ENCODE peak calls at places on chromosomes 11 and 22, in five cellular contexts. G is neural progenitor cell, I is hepatocyte, Y is tibial artery, L is NT2/D1. O is an unnamed sample. For H3K27me3, the result is how much of the 10 kb centered on the place peaks cover.

GRCh38 chr11:122139595-122139866 is 23.5 kb upstream of the BLID start:
- DNase-seq in G (no peak), I (no peak), Y (no peak), L (no peak), O (no peak)

GRCh38 chr11:96168623-96169022 is 174.4 kb downstream of the MAML2 start:
- DNase-seq in G (no peak), I (peak), Y (peak), L (no peak), O (no peak)

GRCh38 chr11:88831303-88831890 is 234.4 kb downstream of the GRM5 start:
- DNase-seq in G (no peak), I (no peak), Y (peak), L (no peak), O (peak)

GRCh38 chr11:122197055-122197987 is 81.3 kb upstream of the BLID start:
- DNase-seq in G (no peak), I (peak), Y (peak), L (no peak), O (no peak)

GRCh38 chr11:57157624-57158023 is 24.1 kb upstream of the LRRC55 start:
- DNase-seq in G (no peak), I (no peak), Y (no peak), L (no peak), O (no peak)

GRCh38 chr11:117618956-117619355 is 178.1 kb downstream of the DSCAML1 start:
- DNase-seq in G (peak), I (no peak), Y (peak), L (no peak), O (peak)

GRCh38 chr11:67572747-67573419 is 10.7 kb upstream of the GSTP1 start:
- DNase-seq in G (peak), I (peak), Y (no peak), L (peak), O (no peak)

GRCh38 chr11:85109141-85109540 is 518.0 kb downstream of the DLG2 start:
- DNase-seq in G (no peak), I (no peak), Y (no peak), L (no peak), O (no peak)

GRCh38 chr22:37675930-37676571 is 615 bp downstream of the LGALS1 start:
- DNase-seq in G (no peak), I (no peak), Y (peak), L (no peak), O (no peak)

GRCh38 chr11:69447786-69448185 is 33.7 kb upstream of the LINC01488 start:
- DNase-seq in G (no peak), I (no peak), Y (peak), L (no peak), O (no peak)

GRCh38 chr11:94934362-94934761 is 39.0 kb downstream of the CWC15 start:
- DNase-seq in G (peak), I (peak), Y (no peak), L (no peak), O (peak)

GRCh38 chr22:41925783-41926460 is 684 bp downstream of the TNFRSF13C start:
- DNase-seq in G (peak), I (peak), Y (no peak), L (peak), O (no peak)

GRCh38 chr22:33130473-33130872 is 72.3 kb upstream of the SYN3 start:
- DNase-seq in G (no peak), I (no peak), Y (no peak), L (no peak), O (no peak)
- H3K27me3 ChIP-seq in G (under half), I (under half), Y (under half), L (under half), O (under half)

DNA sequence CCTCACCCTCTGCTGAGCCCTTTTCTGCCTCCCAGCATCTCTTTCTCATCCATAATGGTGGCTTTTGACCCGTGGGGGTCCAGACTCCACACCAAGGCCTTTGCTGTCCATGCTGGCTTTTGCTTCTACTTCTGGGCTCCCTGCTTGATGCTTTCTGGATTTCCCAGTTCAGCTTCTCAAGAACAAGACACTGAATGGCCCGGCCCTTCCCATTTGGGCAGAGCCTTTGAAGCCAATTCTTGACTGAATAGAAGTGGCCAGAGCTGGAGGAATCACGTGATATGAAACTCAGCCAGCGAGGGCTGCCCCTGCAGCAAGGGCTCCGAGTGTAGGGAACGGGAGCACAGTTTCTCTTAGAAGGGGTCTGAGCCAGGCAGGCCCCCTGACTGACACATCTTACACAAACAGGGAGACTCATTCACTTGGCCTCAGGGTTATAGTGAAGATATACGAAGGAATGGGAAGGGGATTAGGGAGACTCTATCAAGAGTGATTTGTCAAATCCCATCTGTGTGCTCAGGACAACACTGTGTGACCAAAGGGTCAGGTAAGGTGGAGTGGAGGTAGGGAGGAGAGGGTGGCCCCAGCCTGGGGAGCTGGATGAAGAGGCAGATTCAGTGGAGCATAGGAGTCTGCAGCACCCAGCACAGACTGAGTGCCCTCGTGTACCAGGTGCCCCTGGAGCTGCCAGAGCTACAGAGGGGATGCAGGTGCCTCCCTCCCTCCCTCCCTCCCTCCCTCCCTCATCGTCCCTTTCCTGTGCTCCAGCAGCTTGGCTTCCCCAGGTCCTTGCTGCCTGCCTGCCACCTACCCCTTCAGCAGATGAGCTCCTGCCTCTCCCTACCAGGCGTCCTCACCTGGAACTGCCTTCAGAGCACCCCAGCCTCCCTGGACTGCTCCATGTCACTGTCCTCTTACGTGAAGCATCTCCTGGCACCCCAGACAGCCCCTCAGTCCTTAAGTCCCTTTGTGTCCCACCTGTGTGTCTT is 106.0 kb downstream of the TRIM29 start:
- DNase-seq in G (no peak), I (no peak), Y (no peak), L (no peak), O (no peak)
- H3K27me3 ChIP-seq in G (under half), I (under half), Y (under half), L (under half), O (under half)

GRCh38 chr11:83456075-83456474 is 169.9 kb upstream of the CCDC90B start:
- DNase-seq in G (peak), I (no peak), Y (no peak), L (no peak), O (no peak)
- H3K27me3 ChIP-seq in G (under half), I (under half), Y (under half), L (under half), O (under half)

GRCh38 chr22:16609548-16610261 is 17.1 kb upstream of the CCT8L2 start:
- DNase-seq in G (no peak), I (no peak), Y (no peak), L (no peak), O (no peak)
- H3K27me3 ChIP-seq in G (under half), I (under half), Y (under half), L (under half), O (under half)

DNA sequence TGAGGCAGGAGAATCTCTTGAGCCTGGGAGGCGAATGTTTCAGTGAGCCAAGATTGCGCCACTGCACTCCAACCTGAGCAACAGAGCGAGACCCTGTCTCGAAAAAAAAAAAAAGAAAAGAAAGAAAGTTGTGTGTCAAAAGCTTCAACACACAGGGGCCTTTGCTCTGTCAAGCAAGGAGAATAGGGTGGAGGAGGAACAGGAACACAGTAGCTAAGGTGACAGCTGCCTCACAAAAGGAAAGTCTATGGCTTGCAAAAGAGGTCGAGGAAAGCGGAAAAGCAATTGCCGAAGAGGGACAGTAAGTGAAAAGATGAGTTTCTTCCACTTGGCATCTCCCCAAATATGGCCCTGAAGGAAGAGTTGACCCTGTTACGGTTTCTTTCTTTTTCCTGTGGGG is 26.5 kb upstream of the TMA7B start:
- DNase-seq in G (peak), I (no peak), Y (no peak), L (no peak), O (no peak)
- H3K27me3 ChIP-seq in G (under half), I (under half), Y (half or more), L (under half), O (under half)